ENCODE peak calls at places on chromosomes 7 and 10, in seven cellular contexts. A is Calu3, H is WTC11, P is mucosa of descending colon, E is BJ, Z is fibroblast of the aortic adventitia, W is GM13976. O is an unnamed sample.

GRCh38 chr7:152617056-152617455 is 58.9 kb downstream of the XRCC2 start:
- DNase-seq in H (no peak), A (no peak), P (no peak), W (no peak), E (no peak), Z (no peak), O (no peak)

GRCh38 chr7:154795014-154795413 is 207.9 kb downstream of the PAXIP1 start:
- DNase-seq in P (no peak), W (no peak), Z (no peak), H (no peak), E (no peak), A (no peak), O (no peak)

GRCh38 chr7:80450621-80451308 is 61.1 kb downstream of the GNAT3 start:
- DNase-seq in H (no peak), A (no peak), Z (peak; percentile 52), P (no peak), E (no peak), W (no peak), O (no peak)

GRCh38 chr7:1690359-1690958 is 20.4 kb downstream of the ELFN1 start:
- DNase-seq in H (no peak), P (no peak), W (no peak), A (no peak), E (no peak), Z (no peak), O (peak; percentile 10)

GRCh38 chr7:69564454-69565417 is 33.5 kb upstream of the AUTS2 start:
- DNase-seq in Z (peak; percentile 35), A (no peak), P (no peak), E (no peak), W (no peak), H (no peak), O (no peak)

GRCh38 chr7:108030536-108030935 is 27.6 kb upstream of the LAMB1 start:
- DNase-seq in W (no peak), H (no peak), E (no peak), A (no peak), P (no peak), Z (no peak), O (no peak)

GRCh38 chr10:126097558-126098215 is 201.3 kb downstream of the FANK1 start:
- DNase-seq in E (no peak), P (no peak), Z (no peak), H (no peak), A (no peak), W (no peak), O (peak; percentile 56)

GRCh38 chr7:29319719-29320521 is 125.3 kb downstream of the CHN2 start:
- DNase-seq in Z (peak; percentile 11), W (no peak), P (no peak), A (no peak), E (no peak), H (no peak), O (no peak)

GRCh38 chr7:70738080-70738479 is 393.9 kb upstream of the GALNT17 start:
- DNase-seq in P (no peak), Z (peak; percentile 53), H (no peak), E (no peak), A (no peak), W (no peak), O (no peak)

GRCh38 chr10:6171891-6172354 is 30.8 kb upstream of the PFKFB3 start:
- DNase-seq in H (no peak), A (no peak), W (no peak), Z (peak; percentile 83), P (peak; percentile 72), E (peak; percentile 59), O (no peak)

GRCh38 chr7:54769203-54769602 is 10.2 kb upstream of the SEC61G start:
- DNase-seq in P (no peak), A (no peak), Z (no peak), H (no peak), W (no peak), E (no peak), O (no peak)

GRCh38 chr7:43071604-43072003 is 40.8 kb upstream of the HECW1 start:
- DNase-seq in A (peak; percentile 17), W (no peak), E (no peak), H (peak; percentile 88), Z (peak; percentile 2), P (no peak), O (no peak)

GRCh38 chr10:47372726-47373125 is 11.4 kb downstream of the ZNF488 start:
- DNase-seq in W (no peak), A (no peak), Z (no peak), P (no peak), H (no peak), E (no peak), O (peak; percentile 56)

GRCh38 chr10:37860494-37861190 is 3.2 kb upstream of the ZNF248 start:
- DNase-seq in E (peak; percentile 40), Z (peak; percentile 49), W (no peak), A (no peak), P (no peak), H (no peak), O (no peak)

GRCh38 chr7:74231232-74231590 is 21.4 kb downstream of the LAT2 start:
- DNase-seq in W (peak; percentile 76), P (no peak), H (no peak), A (no peak), Z (no peak), E (no peak), O (no peak)

GRCh38 chr7:113799896-113800295 is 118.9 kb downstream of the PPP1R3A start:
- DNase-seq in E (no peak), W (no peak), P (no peak), A (no peak), Z (no peak), H (no peak), O (no peak)

GRCh38 chr7:25849361-25850184 is 302.4 kb upstream of the NFE2L3 start:
- DNase-seq in W (no peak), E (peak; percentile 68), H (no peak), A (peak; percentile 44), P (no peak), Z (peak; percentile 92), O (no peak)

GRCh38 chr10:70378122-70378521 is 4.3 kb downstream of the LRRC20 start:
- DNase-seq in H (no peak), Z (peak; percentile 78), P (no peak), A (peak; percentile 54), E (peak; percentile 93), W (no peak), O (no peak)

DNA sequence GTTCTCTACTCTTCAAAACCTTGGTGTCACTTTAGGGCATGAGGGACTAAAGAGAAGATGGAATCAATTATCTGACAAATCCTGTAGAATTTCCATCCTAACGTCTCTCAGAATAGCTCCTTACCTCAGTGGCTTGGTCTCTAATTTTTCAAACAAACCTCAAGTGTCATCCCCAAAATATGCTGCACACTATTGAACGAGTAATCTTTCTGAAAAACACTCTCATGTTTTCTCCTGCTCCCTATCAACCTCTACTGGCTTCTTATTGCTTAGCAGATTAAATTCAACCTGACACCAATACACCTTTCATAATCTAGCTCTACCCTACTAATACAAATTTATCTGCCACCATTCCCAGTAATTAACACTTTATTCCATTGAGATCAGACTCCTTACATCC is 8.5 kb downstream of the CNOT4 start:
- DNase-seq in W (no peak), P (no peak), H (no peak), E (no peak), Z (peak; percentile 11), A (no peak), O (no peak)
- TF ChIP-seq CTCF in W (no peak), P (no peak), H (no peak), E (peak; percentile 12), Z (no peak), A (no peak), O (no peak)

DNA sequence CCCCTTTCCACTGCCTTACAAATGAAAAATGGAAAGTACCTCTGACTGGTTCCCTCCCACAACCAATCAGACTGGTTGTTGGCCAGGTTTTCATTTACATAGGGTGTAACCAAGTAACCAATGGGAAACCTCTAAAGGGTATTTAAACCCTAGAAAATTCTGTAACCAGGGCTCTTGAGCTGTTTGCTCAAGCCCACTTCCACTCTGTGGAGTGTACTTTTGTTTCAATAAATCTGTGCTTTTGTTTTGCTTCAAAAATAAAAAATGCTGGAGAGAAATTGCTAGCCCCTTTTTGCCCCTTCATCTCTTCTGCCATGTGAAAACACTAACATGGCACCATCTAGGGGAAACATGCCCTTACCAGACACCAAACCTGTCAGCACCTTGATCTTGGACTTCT is 129.5 kb downstream of the AHR start:
- DNase-seq in H (no peak), E (no peak), P (no peak), Z (no peak), W (no peak), A (no peak), O (no peak)
- TF ChIP-seq CTCF in H (no peak), E (no peak), P (no peak), Z (no peak), W (no peak), A (no peak), O (no peak)

GRCh38 chr7:129100827-129101166 is 43.7 kb upstream of the TSPAN33 start:
- DNase-seq in Z (no peak), A (no peak), W (no peak), H (no peak), E (no peak), P (no peak), O (no peak)

GRCh38 chr7:129094501-129094900 is 39.6 kb upstream of the TNPO3 start:
- DNase-seq in Z (no peak), P (no peak), H (no peak), W (no peak), A (no peak), E (no peak), O (no peak)

GRCh38 chr7:129095258-129095657 is 40.3 kb upstream of the TNPO3 start:
- DNase-seq in E (no peak), H (no peak), W (peak; percentile 42), P (no peak), Z (no peak), A (no peak), O (no peak)

GRCh38 chr7:129101746-129102145 is 42.8 kb upstream of the TSPAN33 start:
- DNase-seq in P (no peak), E (no peak), W (no peak), A (no peak), Z (no peak), H (no peak), O (no peak)

GRCh38 chr7:129098409-129099084 is 43.6 kb upstream of the TNPO3 start:
- DNase-seq in A (no peak), P (no peak), H (no peak), W (no peak), E (no peak), Z (no peak), O (no peak)
- TF ChIP-seq CTCF in A (no peak), P (no peak), H (no peak), W (no peak), E (no peak), Z (no peak), O (no peak)

GRCh38 chr7:144011458-144012230 is 11.5 kb downstream of the OR6B1 start:
- DNase-seq in Z (peak; percentile 65), P (no peak), H (no peak), A (no peak), W (no peak), E (no peak), O (no peak)
- TF ChIP-seq CTCF in Z (peak; percentile 39), P (no peak), H (no peak), A (no peak), W (no peak), E (peak; percentile 45), O (no peak)

GRCh38 chr7:92064414-92065029 is 69.8 kb downstream of the CYP51A1 start:
- DNase-seq in E (no peak), H (no peak), A (no peak), Z (no peak), P (no peak), W (no peak), O (no peak)
- TF ChIP-seq CTCF in E (no peak), H (no peak), A (no peak), Z (no peak), P (no peak), W (no peak), O (no peak)